ENCODE peak calls at places on chromosomes 1 and 21, in ten cellular contexts. U is activated CD8-positive, alpha-beta memory T cell treated with anti-CD3 and anti-CD28 coated beads, Interleukin-2, amount 10 ng/mL, durations not matched to agents 7 days and 5 days; G is HCT116; E is left lung; F is activated naive CD8-positive, alpha-beta T cell treated with anti-CD3 and anti-CD28 coated beads, Interleukin-2, amount 50 U/mL, for 24 hours; B is K562; D is right cardiac atrium; S is stimulated activated naive CD8-positive, alpha-beta T cell treated with anti-CD3 and anti-CD28 coated beads, Interleukin-15, amount 100 ng/mL, for 72 hours; Z is left ventricle myocardium superior; C is Right ventricle myocardium superior. H is an unnamed sample.

GRCh38 chr1:247360991-247361721 is 29.5 kb upstream of the ZNF496 start:
- ATAC-seq in U (no peak), G (no peak), E (peak; percentile 70), F (no peak), B (peak; percentile 72), D (peak; percentile 88), S (peak; percentile 43), Z (peak; percentile 82), C (peak; percentile 82), H (no peak)

GRCh38 chr1:216944864-216945505 is 221.8 kb upstream of the ESRRG start:
- ATAC-seq in U (no peak), G (no peak), E (no peak), F (no peak), B (no peak), D (no peak), S (no peak), Z (no peak), C (no peak), H (no peak)

GRCh38 chr1:37393173-37393572 is 81.2 kb upstream of the ZC3H12A start:
- ATAC-seq in U (no peak), G (no peak), E (no peak), F (no peak), B (no peak), D (no peak), S (no peak), Z (no peak), C (no peak), H (no peak)

GRCh38 chr21:42654913-42655796 is 1.7 kb downstream of the PDE9A start:
- ATAC-seq in U (no peak), G (no peak), E (no peak), F (no peak), B (no peak), D (no peak), S (no peak), Z (no peak), C (no peak), H (no peak)

GRCh38 chr1:215568287-215568692 is 1.2 kb downstream of the KCTD3 start:
- ATAC-seq in U (no peak), G (peak; percentile 21), E (peak; percentile 9), F (no peak), B (peak; percentile 40), D (peak; percentile 24), S (no peak), Z (peak; percentile 28), C (peak; percentile 29), H (no peak)

GRCh38 chr1:8874230-8875201 is 4.0 kb downstream of the ENO1 start:
- ATAC-seq in U (no peak), G (no peak), E (no peak), F (no peak), B (no peak), D (no peak), S (no peak), Z (no peak), C (no peak), H (no peak)

GRCh38 chr1:67816506-67816905 is 16.8 kb downstream of the GNG12 start:
- ATAC-seq in U (no peak), G (no peak), E (no peak), F (no peak), B (no peak), D (no peak), S (no peak), Z (no peak), C (no peak), H (no peak)

GRCh38 chr1:226786550-226786949 is 47.5 kb upstream of the ITPKB start:
- ATAC-seq in U (no peak), G (no peak), E (no peak), F (peak; percentile 40), B (no peak), D (no peak), S (no peak), Z (no peak), C (no peak), H (peak; percentile 24)

GRCh38 chr1:63322944-63323865 is 838 bp downstream of the FOXD3 start:
- ATAC-seq in U (peak; percentile 51), G (no peak), E (no peak), F (peak; percentile 50), B (peak; percentile 26), D (no peak), S (peak; percentile 60), Z (no peak), C (no peak), H (peak; percentile 46)

GRCh38 chr1:204366759-204367158 is 7.0 kb upstream of the PLEKHA6 start:
- ATAC-seq in U (no peak), G (peak; percentile 76), E (no peak), F (no peak), B (peak; percentile 31), D (no peak), S (no peak), Z (no peak), C (no peak), H (no peak)

GRCh38 chr1:164786980-164787833 is 228.2 kb downstream of the PBX1 start:
- ATAC-seq in U (peak; percentile 58), G (peak; percentile 98), E (peak; percentile 98), F (peak; percentile 63), B (peak; percentile 99), D (peak; percentile 91), S (peak; percentile 79), Z (peak; percentile 85), C (peak; percentile 87), H (peak; percentile 69)

GRCh38 chr1:17060129-17060868 is 6.5 kb upstream of the SDHB start:
- ATAC-seq in U (no peak), G (no peak), E (peak; percentile 6), F (no peak), B (no peak), D (no peak), S (no peak), Z (no peak), C (no peak), H (no peak)

GRCh38 chr1:172397221-172397620 is 23.3 kb upstream of the C1orf105 start:
- ATAC-seq in U (no peak), G (no peak), E (peak; percentile 21), F (peak; percentile 72), B (no peak), D (no peak), S (peak; percentile 82), Z (peak; percentile 44), C (no peak), H (peak; percentile 76)

GRCh38 chr21:45767071-45768006 is 123.8 kb downstream of the PCBP3 start:
- ATAC-seq in U (peak; percentile 66), G (no peak), E (no peak), F (peak; percentile 22), B (no peak), D (no peak), S (peak; percentile 83), Z (no peak), C (no peak), H (peak; percentile 78)

GRCh38 chr1:215643592-215644321 is 76.7 kb downstream of the KCTD3 start:
- ATAC-seq in U (no peak), G (no peak), E (no peak), F (no peak), B (no peak), D (no peak), S (no peak), Z (no peak), C (no peak), H (no peak)

GRCh38 chr1:4977701-4978100 is 323.3 kb downstream of the AJAP1 start:
- ATAC-seq in U (no peak), G (no peak), E (no peak), F (no peak), B (no peak), D (no peak), S (no peak), Z (no peak), C (no peak), H (no peak)

GRCh38 chr1:162905174-162905573 is 44.2 kb upstream of the CCDC190 start:
- ATAC-seq in U (no peak), G (no peak), E (no peak), F (no peak), B (no peak), D (no peak), S (no peak), Z (no peak), C (no peak), H (no peak)

GRCh38 chr1:197481101-197481500 is 213.0 kb downstream of the CRB1 start:
- ATAC-seq in U (peak; percentile 87), G (no peak), E (no peak), F (peak; percentile 86), B (no peak), D (no peak), S (peak; percentile 91), Z (peak; percentile 50), C (peak; percentile 22), H (peak; percentile 57)

GRCh38 chr1:201724760-201725105 is 104.2 kb upstream of the IPO9 start:
- ATAC-seq in U (no peak), G (no peak), E (peak; percentile 34), F (no peak), B (no peak), D (peak; percentile 3), S (no peak), Z (peak; percentile 7), C (peak; percentile 3), H (no peak)

GRCh38 chr1:101371259-101371658 is 134.4 kb downstream of the S1PR1 start:
- ATAC-seq in U (peak; percentile 93), G (peak; percentile 66), E (no peak), F (peak; percentile 94), B (no peak), D (no peak), S (peak; percentile 99), Z (no peak), C (no peak), H (peak; percentile 98)

GRCh38 chr1:68916227-68916853 is 419.5 kb upstream of the DEPDC1 start:
- ATAC-seq in U (no peak), G (no peak), E (peak; percentile 84), F (no peak), B (no peak), D (peak; percentile 87), S (no peak), Z (peak; percentile 72), C (peak; percentile 60), H (no peak)

GRCh38 chr1:225883616-225884265 is 1.6 kb upstream of the TMEM63A start:
- ATAC-seq in U (no peak), G (peak; percentile 47), E (no peak), F (no peak), B (no peak), D (no peak), S (no peak), Z (no peak), C (no peak), H (no peak)

GRCh38 chr1:150187560-150187931 is 37.8 kb downstream of the PLEKHO1 start:
- ATAC-seq in U (peak; percentile 49), G (peak; percentile 55), E (peak; percentile 9), F (peak; percentile 20), B (peak; percentile 66), D (peak; percentile 64), S (no peak), Z (peak; percentile 39), C (peak; percentile 36), H (peak; percentile 23)